ENCODE peak calls at places on chromosomes 16 and 17, in ten cellular contexts. O, N, D, Y, M, S, W, Q, L and Z are unnamed samples.

GRCh38 chr17:9360610-9361571 is 214.7 kb downstream of the STX8 start:
- DNase-seq in M (no peak), W (no peak), L (no peak), D (peak; percentile 91), Q (no peak), S (peak; percentile 63), Y (peak; percentile 5), O (no peak), N (no peak), Z (peak; percentile 94)

GRCh38 chr16:79573071-79573470 is 27.5 kb downstream of the MAF start:
- DNase-seq in Y (no peak), D (no peak), W (no peak), Q (no peak), L (no peak), S (no peak), M (no peak), N (no peak), O (no peak), Z (no peak)

GRCh38 chr17:61064087-61064951 is 335.3 kb upstream of the TBX2 start:
- DNase-seq in D (no peak), W (no peak), L (no peak), Q (no peak), S (no peak), Y (no peak), O (no peak), M (no peak), N (no peak), Z (peak; percentile 19)

GRCh38 chr17:4204676-4205075 is 59.1 kb downstream of the ANKFY1 start:
- DNase-seq in L (no peak), W (peak; percentile 10), Y (no peak), O (no peak), M (no peak), Q (no peak), D (peak; percentile 77), S (peak; percentile 96), N (no peak), Z (peak; percentile 99)

GRCh38 chr16:73058616-73059409 is 10.9 kb upstream of the ZFHX3 start:
- DNase-seq in D (peak; percentile 77), M (peak; percentile 77), O (peak; percentile 60), Q (peak; percentile 88), L (peak; percentile 77), Y (peak; percentile 37), S (peak; percentile 60), W (no peak), N (peak; percentile 38), Z (peak; percentile 68)

GRCh38 chr16:4477966-4478365 is 1.8 kb downstream of the HMOX2 start:
- DNase-seq in D (peak; percentile 49), M (peak; percentile 31), Q (peak; percentile 47), O (peak; percentile 33), Y (peak; percentile 46), W (no peak), N (peak; percentile 45), L (no peak), S (peak; percentile 62), Z (peak; percentile 78)

GRCh38 chr17:49523706-49524472 is 28.8 kb downstream of the NGFR start:
- DNase-seq in N (no peak), S (no peak), Y (peak; percentile 50), M (peak; percentile 56), D (no peak), L (no peak), Q (no peak), O (no peak), W (peak; percentile 29), Z (peak; percentile 37)

GRCh38 chr17:77365584-77366186 is 224.9 kb downstream of the SEC14L1 start:
- DNase-seq in D (peak; percentile 81), N (peak; percentile 85), O (no peak), M (peak; percentile 48), W (no peak), Y (peak; percentile 82), S (peak; percentile 89), L (no peak), Q (no peak), Z (peak; percentile 93)

GRCh38 chr17:19645608-19646250 is 2.8 kb upstream of the ALDH3A2 start:
- DNase-seq in Y (peak; percentile 53), N (no peak), Q (peak; percentile 70), O (peak; percentile 41), M (peak; percentile 47), D (peak; percentile 19), W (peak; percentile 87), L (peak; percentile 23), S (peak; percentile 19), Z (peak; percentile 28)

GRCh38 chr17:49576906-49577650 is 1.4 kb downstream of the NXPH3 start:
- DNase-seq in Q (no peak), N (no peak), S (no peak), D (no peak), W (peak; percentile 45), Y (no peak), L (no peak), M (no peak), O (no peak), Z (no peak)

GRCh38 chr17:34182036-34182803 is 72.9 kb upstream of the CCL2 start:
- DNase-seq in D (no peak), W (peak; percentile 20), Q (no peak), S (no peak), N (no peak), L (no peak), Y (no peak), O (no peak), M (peak; percentile 30), Z (no peak)

GRCh38 chr16:56353054-56353921 is 72.1 kb downstream of the AMFR start:
- DNase-seq in W (peak; percentile 19), N (no peak), L (no peak), Q (no peak), S (no peak), M (no peak), Y (no peak), D (no peak), O (no peak), Z (no peak)

DNA sequence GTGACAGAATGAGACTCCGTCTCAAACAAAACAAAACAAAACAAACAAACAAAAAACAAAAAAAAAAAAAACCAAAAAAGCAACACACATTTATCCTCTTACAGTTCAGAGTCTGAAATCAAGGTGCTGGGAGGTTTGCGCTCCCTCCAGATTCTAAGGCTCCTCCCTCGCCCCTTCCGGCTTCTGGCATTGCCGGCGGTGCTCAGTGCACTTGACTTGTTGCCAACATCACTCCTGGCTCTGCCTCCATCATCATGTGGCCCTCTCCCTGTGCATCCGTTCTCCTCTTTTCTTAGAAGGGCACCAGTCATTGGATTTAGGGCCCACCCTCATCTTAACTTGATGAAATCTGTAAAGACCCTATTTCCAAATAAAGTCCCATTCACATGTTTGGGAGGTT is 73.8 kb downstream of the RBFOX3 start:
- DNase-seq in O (no peak), M (no peak), S (no peak), W (no peak), Q (no peak), L (no peak), Y (no peak), D (no peak), N (no peak), Z (no peak)
- H3K27ac ChIP-seq in O (no peak overlapping the region), M (no peak overlapping the region), S (no peak overlapping the region), W (no peak overlapping the region), Q (no peak overlapping the region), L (no peak overlapping the region), Y (no peak overlapping the region), D (no peak overlapping the region), N (no peak overlapping the region), Z (no peak overlapping the region)

DNA sequence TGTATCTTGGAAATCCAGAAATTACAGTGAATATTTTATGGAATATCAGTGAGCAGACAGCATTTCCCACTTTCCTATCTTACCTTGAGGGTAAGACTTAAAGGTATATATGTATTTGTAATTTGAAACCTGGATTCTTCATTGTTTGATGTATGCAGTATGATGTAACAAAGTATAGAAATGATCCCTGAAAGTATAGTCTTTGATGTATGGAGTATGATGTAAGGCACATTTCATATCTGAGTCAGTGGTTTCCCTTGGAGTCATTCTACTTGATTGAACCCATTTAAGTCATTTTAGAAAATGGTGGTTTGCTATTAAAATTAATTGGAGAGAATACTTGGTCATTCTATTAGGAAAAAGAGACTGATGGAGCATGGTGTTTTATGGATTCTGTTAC is 10.1 kb downstream of the AMZ2 start:
- DNase-seq in W (no peak), Q (no peak), N (no peak), D (no peak), M (no peak), O (no peak), L (no peak), S (no peak), Y (no peak), Z (no peak)
- H3K4me2 ChIP-seq in W (no peak overlapping the region), Q (no peak overlapping the region), N (no peak overlapping the region), D (no peak overlapping the region), M (no peak overlapping the region), O (peak overlapping the region; percentile 53), L (no peak overlapping the region), S (no peak overlapping the region), Y (no peak overlapping the region), Z (no peak overlapping the region)

GRCh38 chr17:75555679-75556153 is 30.2 kb downstream of the LLGL2 start:
- DNase-seq in W (no peak), M (no peak), S (no peak), L (no peak), Q (no peak), O (no peak), N (no peak), D (no peak), Y (no peak), Z (no peak)

GRCh38 chr17:75552847-75553552 is 27.5 kb downstream of the LLGL2 start:
- DNase-seq in S (no peak), O (no peak), W (peak; percentile 58), Q (peak; percentile 40), N (no peak), L (no peak), Y (no peak), D (no peak), M (no peak), Z (no peak)

GRCh38 chr17:75552425-75552824 is 26.9 kb downstream of the LLGL2 start:
- DNase-seq in Q (no peak), W (no peak), S (no peak), N (no peak), O (no peak), D (no peak), M (no peak), Y (no peak), L (no peak), Z (no peak)

GRCh38 chr17:75551276-75551675 is 25.8 kb downstream of the LLGL2 start:
- DNase-seq in W (no peak), O (no peak), Y (peak; percentile 26), D (no peak), N (no peak), S (no peak), M (no peak), L (no peak), Q (no peak), Z (no peak)

GRCh38 chr17:75553553-75554110 is 28.1 kb downstream of the LLGL2 start:
- DNase-seq in Q (no peak), N (no peak), Y (no peak), D (no peak), M (no peak), L (no peak), O (no peak), S (no peak), W (no peak), Z (no peak)
- H3K4me1 ChIP-seq in Q (peaks cover 25% of the 10 kb centered on the region), N (peaks cover 59% of the 10 kb centered on the region), Y (peaks cover 49% of the 10 kb centered on the region), D (no peaks in the 10 kb centered on the region), M (peaks cover 19% of the 10 kb centered on the region), L (peaks cover 30% of the 10 kb centered on the region), O (no peaks in the 10 kb centered on the region), S (peaks cover 6% of the 10 kb centered on the region), W (peaks cover 4% of the 10 kb centered on the region), Z (no peaks in the 10 kb centered on the region)

DNA sequence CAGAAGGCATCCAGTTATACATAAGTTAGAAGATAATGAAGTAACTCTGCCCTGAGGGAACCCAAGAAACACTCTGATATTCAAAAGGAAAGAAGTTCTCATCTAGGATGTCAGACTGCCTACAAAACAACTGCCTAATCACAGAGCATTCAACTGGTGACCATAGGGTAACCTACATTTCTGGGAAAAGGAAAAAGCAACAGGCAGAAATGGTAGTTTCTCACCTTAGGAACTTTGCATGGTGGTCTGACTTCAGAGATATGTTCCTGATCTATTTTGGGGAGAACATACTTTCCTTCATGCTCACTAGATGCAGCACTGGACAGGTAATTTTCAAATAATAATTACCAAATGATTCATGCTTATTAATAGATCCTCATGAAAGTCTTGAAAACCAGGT is 16.5 kb downstream of the RNF43 start:
- DNase-seq in M (no peak), N (no peak), Y (no peak), W (no peak), S (no peak), D (no peak), O (no peak), L (no peak), Q (no peak), Z (no peak)
- H3K27ac ChIP-seq in M (no peak overlapping the region), N (peak overlapping the region; percentile 66), Y (no peak overlapping the region), W (no peak overlapping the region), S (no peak overlapping the region), D (no peak overlapping the region), O (no peak overlapping the region), L (no peak overlapping the region), Q (no peak overlapping the region), Z (no peak overlapping the region)